ENCODE peak calls at places on chromosomes 11 and 22, in five cellular contexts. One of them, this sample, is unnamed.

GRCh38 chr22:31451709-31452571 is 37.7 kb downstream of the EIF4ENIF1 start:
- DNase-seq in AG04450: peak
- DNase-seq in GM23338: peak
- DNase-seq in fibroblast of pulmonary artery: peak
- DNase-seq in transverse colon: no peak
- DNase-seq in this sample: peak

GRCh38 chr22:20035375-20036084 is 14.6 kb downstream of the TANGO2 start:
- DNase-seq in GM23338: no peak
- DNase-seq in AG04450: no peak
- DNase-seq in fibroblast of pulmonary artery: no peak
- DNase-seq in transverse colon: no peak
- DNase-seq in this sample: no peak

GRCh38 chr11:10387209-10388083 is 67.6 kb upstream of the AMPD3 start:
- DNase-seq in GM23338: no peak
- DNase-seq in AG04450: peak
- DNase-seq in fibroblast of pulmonary artery: peak
- DNase-seq in transverse colon: peak
- DNase-seq in this sample: no peak

GRCh38 chr11:7651700-7652099 is 21.6 kb downstream of the CYB5R2 start:
- DNase-seq in transverse colon: no peak
- DNase-seq in AG04450: no peak
- DNase-seq in fibroblast of pulmonary artery: no peak
- DNase-seq in GM23338: no peak
- DNase-seq in this sample: no peak

GRCh38 chr22:50081426-50082196 is 3.6 kb downstream of the MLC1 start:
- DNase-seq in GM23338: no peak
- DNase-seq in fibroblast of pulmonary artery: no peak
- DNase-seq in transverse colon: no peak
- DNase-seq in AG04450: no peak
- DNase-seq in this sample: no peak

GRCh38 chr11:43736502-43737193 is 56.1 kb downstream of the HSD17B12 start:
- DNase-seq in fibroblast of pulmonary artery: peak
- DNase-seq in transverse colon: no peak
- DNase-seq in AG04450: peak
- DNase-seq in GM23338: no peak
- DNase-seq in this sample: no peak

GRCh38 chr22:18156878-18157713 is 7.1 kb downstream of the USP18 start:
- DNase-seq in AG04450: peak
- DNase-seq in GM23338: peak
- DNase-seq in fibroblast of pulmonary artery: peak
- DNase-seq in transverse colon: peak
- DNase-seq in this sample: peak

GRCh38 chr11:99814738-99815137 is 794.0 kb downstream of the CNTN5 start:
- DNase-seq in AG04450: no peak
- DNase-seq in transverse colon: no peak
- DNase-seq in GM23338: peak
- DNase-seq in fibroblast of pulmonary artery: no peak
- DNase-seq in this sample: no peak

GRCh38 chr11:3834349-3835099 is 6.2 kb downstream of the RHOG start:
- DNase-seq in GM23338: peak
- DNase-seq in AG04450: no peak
- DNase-seq in transverse colon: peak
- DNase-seq in fibroblast of pulmonary artery: no peak
- DNase-seq in this sample: no peak

GRCh38 chr11:120908521-120909181 is 115.3 kb upstream of the TBCEL start:
- DNase-seq in GM23338: no peak
- DNase-seq in fibroblast of pulmonary artery: no peak
- DNase-seq in AG04450: no peak
- DNase-seq in transverse colon: no peak
- DNase-seq in this sample: no peak

GRCh38 chr11:88410056-88410455 is 72.5 kb upstream of the CTSC start:
- DNase-seq in GM23338: no peak
- DNase-seq in AG04450: no peak
- DNase-seq in fibroblast of pulmonary artery: no peak
- DNase-seq in transverse colon: no peak
- DNase-seq in this sample: no peak

GRCh38 chr11:47328449-47329390 is 23.8 kb downstream of the MYBPC3 start:
- DNase-seq in fibroblast of pulmonary artery: no peak
- DNase-seq in transverse colon: no peak
- DNase-seq in GM23338: no peak
- DNase-seq in AG04450: no peak
- DNase-seq in this sample: no peak

GRCh38 chr11:68686486-68686885 is 2.1 kb downstream of the GAL start:
- DNase-seq in transverse colon: no peak
- DNase-seq in fibroblast of pulmonary artery: no peak
- DNase-seq in AG04450: no peak
- DNase-seq in GM23338: no peak
- DNase-seq in this sample: no peak

DNA sequence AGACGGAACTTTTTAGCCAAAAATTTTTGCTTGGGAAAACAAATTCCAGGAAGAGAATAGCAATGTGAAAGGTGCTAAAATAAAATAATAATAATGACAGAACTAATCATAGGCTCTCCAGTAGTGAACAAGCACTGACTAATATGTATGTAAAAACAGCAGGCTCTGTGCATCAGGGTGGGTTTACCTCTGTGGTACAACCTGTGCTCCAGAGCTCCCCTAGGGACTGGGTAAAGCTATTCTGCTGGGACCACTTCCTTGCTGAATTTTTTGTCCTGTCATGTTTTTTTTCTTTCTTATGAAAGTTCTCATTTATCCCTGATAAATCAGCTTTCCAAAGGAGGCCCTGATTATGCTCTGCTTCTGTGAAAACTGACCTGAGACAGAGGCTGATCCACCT is 18.8 kb downstream of the LUZP2 start:
- DNase-seq in transverse colon: no peak
- DNase-seq in GM23338: peak
- DNase-seq in AG04450: no peak
- DNase-seq in fibroblast of pulmonary artery: no peak
- DNase-seq in this sample: no peak
- TF ChIP-seq CTCF in transverse colon: no peak
- TF ChIP-seq CTCF in GM23338: peak
- TF ChIP-seq CTCF in AG04450: no peak
- TF ChIP-seq CTCF in fibroblast of pulmonary artery: no peak
- TF ChIP-seq CTCF in this sample: no peak

GRCh38 chr11:33997473-33998347 is 53.8 kb upstream of the CAPRIN1 start:
- DNase-seq in AG04450: no peak
- DNase-seq in fibroblast of pulmonary artery: no peak
- DNase-seq in GM23338: no peak
- DNase-seq in transverse colon: no peak
- DNase-seq in this sample: no peak
- H3K4me3 ChIP-seq in AG04450: no peak
- H3K4me3 ChIP-seq in fibroblast of pulmonary artery: no peak
- H3K4me3 ChIP-seq in GM23338: no peak
- H3K4me3 ChIP-seq in transverse colon: no peak
- H3K4me3 ChIP-seq in this sample: no peak

DNA sequence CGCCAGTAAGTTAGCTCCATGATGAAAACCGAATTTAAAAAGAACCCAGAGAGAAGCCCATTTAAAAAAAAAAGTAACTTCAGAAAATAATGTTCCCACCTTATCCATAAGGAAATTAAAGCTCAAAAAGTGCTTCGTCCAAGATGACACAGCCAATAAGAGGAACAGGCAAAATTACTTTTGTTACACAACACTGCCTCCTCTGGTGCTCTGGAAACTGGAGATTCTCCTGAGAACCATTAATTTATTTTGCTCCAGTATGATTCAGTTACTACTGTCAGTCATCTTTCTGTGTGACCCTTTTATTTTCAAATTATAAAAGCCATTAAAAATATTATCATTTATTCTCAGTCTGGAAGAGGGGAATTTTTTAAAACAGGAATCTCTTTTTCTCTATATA is 2.0 kb downstream of the IFT27 start:
- DNase-seq in AG04450: no peak
- DNase-seq in GM23338: peak
- DNase-seq in fibroblast of pulmonary artery: peak
- DNase-seq in transverse colon: no peak
- DNase-seq in this sample: no peak
- TF ChIP-seq CTCF in AG04450: peak
- TF ChIP-seq CTCF in GM23338: peak
- TF ChIP-seq CTCF in fibroblast of pulmonary artery: peak
- TF ChIP-seq CTCF in transverse colon: peak
- TF ChIP-seq CTCF in this sample: peak

DNA sequence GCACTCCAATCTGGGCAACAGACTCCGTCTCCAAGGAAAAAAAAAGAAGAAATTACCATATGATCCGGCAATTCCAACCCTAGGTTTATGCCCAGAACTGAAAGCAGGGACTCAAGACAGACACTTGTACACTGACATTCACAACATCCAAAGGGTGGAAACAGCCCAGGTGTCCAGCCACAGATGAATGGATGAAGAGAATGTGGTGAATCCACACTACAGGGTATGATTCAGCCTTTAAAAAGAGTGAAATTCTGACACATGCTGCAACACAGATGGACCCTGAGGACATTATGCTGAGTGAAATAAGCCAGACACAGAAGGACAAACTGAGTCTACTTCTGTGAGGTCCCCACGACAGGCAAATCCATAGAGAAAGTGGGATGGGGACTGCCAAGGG is 43.9 kb downstream of the SGSM3 start:
- DNase-seq in GM23338: no peak
- DNase-seq in fibroblast of pulmonary artery: no peak
- DNase-seq in AG04450: no peak
- DNase-seq in transverse colon: no peak
- DNase-seq in this sample: no peak
- H3K4me3 ChIP-seq in GM23338: no peak
- H3K4me3 ChIP-seq in fibroblast of pulmonary artery: no peak
- H3K4me3 ChIP-seq in AG04450: no peak
- H3K4me3 ChIP-seq in transverse colon: no peak
- H3K4me3 ChIP-seq in this sample: no peak

GRCh38 chr11:83285771-83286528 is at the start of gene CCDC90B:
- DNase-seq in transverse colon: peak
- DNase-seq in fibroblast of pulmonary artery: peak
- DNase-seq in AG04450: peak
- DNase-seq in GM23338: peak
- DNase-seq in this sample: peak
- TF ChIP-seq CTCF in transverse colon: no peak
- TF ChIP-seq CTCF in fibroblast of pulmonary artery: peak
- TF ChIP-seq CTCF in AG04450: no peak
- TF ChIP-seq CTCF in GM23338: peak
- TF ChIP-seq CTCF in this sample: peak

GRCh38 chr11:69716891-69717747 is 13.3 kb upstream of the FGF19 start:
- DNase-seq in GM23338: no peak
- DNase-seq in transverse colon: no peak
- DNase-seq in fibroblast of pulmonary artery: no peak
- DNase-seq in AG04450: no peak
- DNase-seq in this sample: no peak

GRCh38 chr11:69718912-69719311 is 15.1 kb upstream of the FGF19 start:
- DNase-seq in AG04450: no peak
- DNase-seq in GM23338: no peak
- DNase-seq in fibroblast of pulmonary artery: no peak
- DNase-seq in transverse colon: no peak
- DNase-seq in this sample: no peak

GRCh38 chr11:69716099-69716498 is 12.3 kb upstream of the FGF19 start:
- DNase-seq in transverse colon: no peak
- DNase-seq in GM23338: no peak
- DNase-seq in fibroblast of pulmonary artery: no peak
- DNase-seq in AG04450: no peak
- DNase-seq in this sample: no peak

GRCh38 chr11:69715446-69715845 is 11.6 kb upstream of the FGF19 start:
- DNase-seq in fibroblast of pulmonary artery: no peak
- DNase-seq in GM23338: no peak
- DNase-seq in AG04450: no peak
- DNase-seq in transverse colon: no peak
- DNase-seq in this sample: no peak

GRCh38 chr11:69718147-69718546 is 14.3 kb upstream of the FGF19 start:
- DNase-seq in GM23338: peak
- DNase-seq in AG04450: no peak
- DNase-seq in fibroblast of pulmonary artery: peak
- DNase-seq in transverse colon: no peak
- DNase-seq in this sample: no peak
- H3K4me3 ChIP-seq in GM23338: no peak
- H3K4me3 ChIP-seq in AG04450: no peak
- H3K4me3 ChIP-seq in fibroblast of pulmonary artery: no peak
- H3K4me3 ChIP-seq in transverse colon: no peak
- H3K4me3 ChIP-seq in this sample: no peak

DNA sequence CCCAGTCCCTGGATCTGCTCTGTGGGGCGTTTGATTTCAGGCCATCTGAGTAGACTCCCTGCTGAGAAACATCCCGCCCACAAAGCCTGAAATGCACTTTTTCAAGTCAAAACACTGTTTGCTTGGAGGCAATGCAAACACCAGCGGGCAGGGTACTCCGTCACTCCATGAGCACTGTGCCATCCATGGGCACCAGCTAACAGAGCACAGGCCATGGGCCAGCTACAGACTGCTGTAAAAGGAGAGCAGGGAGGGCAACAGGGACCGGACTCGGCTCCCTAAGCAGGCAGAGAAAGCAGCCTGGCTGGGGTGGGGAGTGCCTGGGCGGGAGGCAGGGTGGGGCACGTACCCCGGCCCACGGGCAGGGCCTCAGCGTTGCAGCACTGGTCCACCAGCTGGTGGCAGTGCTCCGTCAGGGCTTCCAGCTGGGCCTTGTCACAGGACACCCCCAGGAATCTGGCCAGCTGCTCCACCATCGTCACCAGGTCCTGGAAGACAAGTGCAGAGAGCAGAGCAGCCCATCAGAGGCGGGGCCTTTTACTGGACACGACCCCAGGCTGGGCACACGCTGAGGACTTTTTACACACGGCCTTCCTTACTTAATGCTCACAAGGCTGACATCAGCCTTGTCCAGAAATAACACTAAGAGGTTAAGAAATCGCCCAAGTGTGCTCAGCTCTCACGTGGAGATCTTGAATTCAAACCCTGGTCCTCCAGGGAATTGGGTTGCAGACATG is 16.8 kb upstream of the EFCAB6 start:
- DNase-seq in GM23338: peak
- DNase-seq in AG04450: no peak
- DNase-seq in transverse colon: no peak
- DNase-seq in fibroblast of pulmonary artery: peak
- DNase-seq in this sample: no peak
- TF ChIP-seq CTCF in GM23338: peak
- TF ChIP-seq CTCF in AG04450: peak
- TF ChIP-seq CTCF in transverse colon: no peak
- TF ChIP-seq CTCF in fibroblast of pulmonary artery: no peak
- TF ChIP-seq CTCF in this sample: peak

DNA sequence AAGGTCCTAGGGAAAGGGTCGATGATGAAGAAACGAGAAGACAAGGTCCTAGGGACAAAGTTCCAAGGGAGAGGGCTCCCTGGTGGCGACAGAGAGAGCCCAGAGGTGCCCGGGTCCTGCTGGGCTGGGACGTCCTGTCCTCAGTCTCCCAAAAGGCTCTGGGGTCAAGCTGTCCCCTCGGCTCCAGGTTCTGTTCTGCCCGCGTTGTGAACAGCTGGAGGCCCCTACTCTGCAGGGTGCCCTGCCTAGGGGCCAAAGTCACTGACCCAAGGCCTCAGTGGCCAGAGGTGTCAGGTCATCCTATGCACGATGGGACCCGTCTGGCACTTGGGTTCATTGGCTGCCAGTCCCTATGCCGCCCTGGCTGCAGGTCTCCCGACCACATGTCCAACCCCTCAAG is 49.9 kb upstream of the SLC22A12 start:
- DNase-seq in transverse colon: no peak
- DNase-seq in AG04450: no peak
- DNase-seq in fibroblast of pulmonary artery: no peak
- DNase-seq in GM23338: no peak
- DNase-seq in this sample: no peak
- H3K4me3 ChIP-seq in transverse colon: no peak
- H3K4me3 ChIP-seq in AG04450: no peak
- H3K4me3 ChIP-seq in fibroblast of pulmonary artery: no peak
- H3K4me3 ChIP-seq in GM23338: no peak
- H3K4me3 ChIP-seq in this sample: no peak

GRCh38 chr11:70117567-70118194 is 39.6 kb downstream of the ANO1 start:
- DNase-seq in GM23338: no peak
- DNase-seq in AG04450: no peak
- DNase-seq in transverse colon: no peak
- DNase-seq in fibroblast of pulmonary artery: no peak
- DNase-seq in this sample: no peak
- TF ChIP-seq CTCF in GM23338: no peak
- TF ChIP-seq CTCF in AG04450: no peak
- TF ChIP-seq CTCF in transverse colon: no peak
- TF ChIP-seq CTCF in fibroblast of pulmonary artery: no peak
- TF ChIP-seq CTCF in this sample: no peak

This sample was measured in LNCaP clone FGC.